ENCODE peak calls at places on chromosome 15, in six cellular contexts. W, B, K, Y, H and I are unnamed samples.

GRCh38 chr15:27989838-27990237 is 109.3 kb downstream of the OCA2 start:
- DNase-seq in B (no peak), H (no peak), K (no peak), W (no peak), Y (no peak), I (no peak)

GRCh38 chr15:77497108-77497737 is 76.5 kb downstream of the HMG20A start:
- DNase-seq in Y (no peak), K (peak; percentile 69), B (peak; percentile 41), W (peak; percentile 69), H (peak; percentile 22), I (no peak)

GRCh38 chr15:80572337-80572736 is 122.8 kb upstream of the ABHD17C start:
- DNase-seq in W (no peak), B (peak; percentile 15), K (no peak), Y (no peak), H (no peak), I (no peak)

GRCh38 chr15:27410986-27411385 is 440.0 kb downstream of the GABRG3 start:
- DNase-seq in H (no peak), B (no peak), W (no peak), Y (no peak), K (peak; percentile 62), I (no peak)

GRCh38 chr15:90471769-90472168 is 58.0 kb upstream of the CRTC3 start:
- DNase-seq in W (no peak), K (no peak), H (no peak), Y (no peak), B (no peak), I (no peak)

GRCh38 chr15:33043636-33044035 is 150.9 kb downstream of the FMN1 start:
- DNase-seq in W (no peak), H (no peak), K (no peak), Y (no peak), B (no peak), I (no peak)

GRCh38 chr15:92226020-92226612 is 167.6 kb upstream of the ST8SIA2 start:
- DNase-seq in W (peak; percentile 27), Y (no peak), H (no peak), K (no peak), B (no peak), I (no peak)

GRCh38 chr15:93854088-93854487 is 377.3 kb upstream of the MCTP2 start:
- DNase-seq in B (no peak), Y (no peak), K (no peak), H (no peak), W (no peak), I (no peak)

GRCh38 chr15:64521201-64521600 is 60.8 kb downstream of the ZNF609 start:
- DNase-seq in H (no peak), Y (no peak), K (no peak), W (no peak), B (no peak), I (no peak)

GRCh38 chr15:81029416-81030367 is 29.0 kb downstream of the TLNRD1 start:
- DNase-seq in K (no peak), H (no peak), W (no peak), Y (no peak), B (no peak), I (no peak)

GRCh38 chr15:74291101-74292071 is 55.3 kb downstream of the CCDC33 start:
- DNase-seq in Y (peak; percentile 56), H (peak; percentile 66), B (peak; percentile 74), K (peak; percentile 75), W (peak; percentile 75), I (peak; percentile 72)

GRCh38 chr15:75367406-75367912 is 948 bp downstream of the MAN2C1 start:
- DNase-seq in B (no peak), K (no peak), Y (no peak), W (no peak), H (no peak), I (no peak)

GRCh38 chr15:90291679-90292356 is 26.3 kb downstream of the NGRN start:
- DNase-seq in H (peak; percentile 57), W (no peak), B (peak; percentile 58), Y (peak; percentile 62), K (no peak), I (peak; percentile 10)

GRCh38 chr15:74276560-74276959 is 40.4 kb downstream of the CCDC33 start:
- DNase-seq in H (no peak), W (no peak), B (no peak), K (no peak), Y (no peak), I (no peak)

GRCh38 chr15:95302206-95302605 is 1028.3 kb upstream of the NR2F2 start:
- DNase-seq in K (no peak), H (no peak), B (no peak), Y (no peak), W (no peak), I (no peak)

GRCh38 chr15:25947336-25948080 is 84.4 kb upstream of the ATP10A start:
- DNase-seq in W (no peak), B (no peak), K (no peak), Y (no peak), H (no peak), I (no peak)

GRCh38 chr15:84633311-84634227 is 20.5 kb downstream of the WDR73 start:
- DNase-seq in B (peak; percentile 77), W (peak; percentile 78), Y (no peak), K (peak; percentile 70), H (peak; percentile 79), I (no peak)

GRCh38 chr15:82301296-82302016 is 38.8 kb downstream of the SAXO2 start:
- DNase-seq in H (no peak), W (no peak), K (no peak), Y (no peak), B (no peak), I (no peak)

GRCh38 chr15:35618260-35619188 is 72.6 kb upstream of the DPH6 start:
- DNase-seq in B (no peak), W (no peak), K (no peak), Y (no peak), H (no peak), I (no peak)

GRCh38 chr15:26421065-26421464 is 351.8 kb downstream of the GABRB3 start:
- DNase-seq in K (no peak), Y (no peak), H (no peak), W (no peak), B (no peak), I (no peak)

GRCh38 chr15:23447107-23447500 is at the start of gene GOLGA6L2:
- DNase-seq in Y (no peak), H (no peak), B (no peak), K (no peak), W (no peak), I (peak; percentile 54)

GRCh38 chr15:89772933-89773583 is 3.1 kb upstream of the MESP2 start:
- DNase-seq in B (no peak), K (no peak), W (no peak), Y (peak; percentile 79), H (no peak), I (no peak)

GRCh38 chr15:30896211-30896606 is 7.5 kb upstream of the FAN1 start:
- DNase-seq in H (no peak), Y (no peak), B (no peak), W (no peak), K (no peak), I (no peak)

GRCh38 chr15:72912121-72912520 is 128.6 kb upstream of the ADPGK start:
- DNase-seq in Y (no peak), K (no peak), B (no peak), W (no peak), H (no peak), I (no peak)

GRCh38 chr15:88701561-88702095 is 62.8 kb downstream of the ISG20 start:
- DNase-seq in B (no peak), Y (peak; percentile 34), K (no peak), W (no peak), H (peak; percentile 33), I (no peak)

GRCh38 chr15:70062321-70062956 is 35.3 kb downstream of the TLE3 start:
- DNase-seq in Y (no peak), B (peak; percentile 43), H (peak; percentile 84), K (peak; percentile 77), W (peak; percentile 62), I (no peak)

GRCh38 chr15:90201944-90202375 is 830 bp downstream of the SEMA4B start:
- DNase-seq in Y (no peak), H (no peak), W (no peak), K (no peak), B (no peak), I (no peak)

DNA sequence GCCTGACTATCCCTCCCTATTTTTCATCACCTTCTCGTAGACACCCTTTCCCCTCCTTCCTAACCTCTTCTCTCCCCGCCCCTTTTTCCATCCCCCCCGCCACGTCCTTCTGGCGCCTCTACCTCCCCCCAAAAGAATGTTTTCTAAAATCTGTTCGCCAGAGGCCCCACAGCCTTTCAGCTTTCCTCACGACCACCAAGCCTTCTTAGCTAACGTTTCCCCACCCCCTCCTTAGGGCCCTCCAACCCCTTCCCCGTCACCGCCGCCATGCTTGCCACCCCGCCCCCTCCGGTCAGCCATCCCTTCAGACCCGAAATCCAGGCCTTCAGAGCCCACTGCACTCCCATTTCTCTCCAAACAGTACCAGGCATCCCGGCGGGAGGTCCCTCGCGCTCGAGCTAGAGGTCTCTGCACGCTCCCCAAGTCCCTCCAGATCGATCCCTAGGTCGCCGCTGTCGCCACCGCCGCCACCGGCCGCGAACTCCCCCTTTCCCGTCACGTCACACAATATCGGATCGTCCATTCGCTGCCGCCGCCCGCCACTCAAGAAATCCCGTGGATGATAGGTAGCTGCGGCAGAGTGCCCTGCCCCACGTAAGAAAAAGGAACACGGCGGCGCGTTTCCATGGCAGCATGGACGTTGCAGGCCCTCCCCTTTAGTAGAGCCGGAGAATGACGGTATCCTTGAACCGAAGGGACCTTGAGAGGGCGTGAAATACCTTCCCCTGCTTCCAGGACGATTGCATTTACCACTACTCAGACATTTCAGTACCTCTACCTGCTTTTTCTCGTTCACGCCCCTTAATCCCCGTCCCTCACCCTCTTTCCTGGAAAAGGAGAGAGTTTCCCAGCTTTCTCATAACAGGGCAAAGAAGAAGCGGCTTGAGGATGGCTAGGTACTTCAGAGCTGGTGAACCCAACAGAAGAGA is at the start of gene TP53BP1:
- DNase-seq in W (peak; percentile 99), H (peak; percentile 98), B (peak; percentile 98), Y (peak; percentile 94), K (peak; percentile 96), I (peak; percentile 86)
- TF ChIP-seq POLR2A in W (peak; percentile 51), H (peak; percentile 48), B (no peak), Y (peak; percentile 29), K (no peak), I (peak; percentile 59)

GRCh38 chr15:41884458-41884857 is 9.4 kb downstream of the SPTBN5 start:
- DNase-seq in H (no peak), K (no peak), B (no peak), Y (no peak), W (no peak), I (no peak)
- TF ChIP-seq POLR2A in H (no peak), K (no peak), B (no peak), Y (no peak), W (no peak), I (no peak)

DNA sequence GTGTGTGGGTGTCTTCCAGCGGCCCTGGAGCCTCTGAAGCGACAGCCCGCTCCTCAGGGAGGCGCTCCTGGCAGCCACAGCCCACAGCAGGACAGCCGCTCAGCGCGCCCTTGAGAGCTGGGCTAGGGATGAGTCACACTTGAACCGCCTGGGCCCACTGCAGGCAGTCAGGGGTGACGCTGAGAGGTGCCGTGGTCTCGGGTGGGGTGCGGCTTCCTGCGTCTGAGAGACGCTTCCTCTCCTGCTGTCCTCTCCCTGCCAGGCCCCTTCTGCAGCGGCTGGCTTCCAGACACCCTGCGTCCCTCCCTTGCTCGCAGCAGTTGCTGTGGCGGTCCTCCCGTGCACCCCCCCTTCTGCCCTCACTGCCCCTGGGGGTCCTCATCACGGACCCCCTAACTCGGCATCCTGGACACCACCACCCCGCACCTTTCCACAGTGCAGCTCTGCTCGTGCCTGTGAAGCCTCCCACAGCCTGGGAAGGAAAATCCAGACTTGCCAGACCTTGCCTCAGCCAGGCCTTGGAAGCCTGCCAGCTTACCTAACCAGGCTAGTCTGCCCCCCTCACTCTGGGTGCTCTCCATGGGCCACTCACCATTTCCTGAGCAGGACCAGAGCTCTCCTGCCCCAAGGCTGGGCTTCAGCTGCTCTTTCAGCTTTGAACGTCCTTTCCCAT is 1.1 kb upstream of the SPTBN5 start:
- DNase-seq in Y (no peak), W (peak; percentile 94), H (peak; percentile 68), K (peak; percentile 66), B (peak; percentile 68), I (peak; percentile 98)
- TF ChIP-seq POLR2A in Y (no peak), W (no peak), H (no peak), K (no peak), B (no peak), I (peak; percentile 4)

GRCh38 chr15:40323239-40323952 is at the start of gene INAFM2:
- DNase-seq in K (peak; percentile 73), Y (peak; percentile 66), W (peak; percentile 84), B (peak; percentile 90), H (peak; percentile 90), I (peak; percentile 82)
- TF ChIP-seq POLR2A in K (no peak), Y (peak; percentile 17), W (peak; percentile 43), B (no peak), H (no peak), I (peak; percentile 85)